ENCODE peak calls at places on chromosomes 16 and 17, in eight cellular contexts. M, C, I, S, J, V, H and Z are unnamed samples. For H3K4me1, the result is how much of the 10 kb centered on the place peaks cover.

GRCh38 chr17:76848670-76849069 is 19.5 kb upstream of the MGAT5B start:
- DNase-seq in M (no peak), C (no peak), I (no peak), S (peak), J (no peak), V (no peak), H (peak), Z (no peak)

GRCh38 chr17:63162406-63163157 is 196.5 kb downstream of the TANC2 start:
- DNase-seq in M (no peak), C (no peak), I (peak), S (no peak), J (no peak), V (no peak), H (no peak), Z (no peak)

GRCh38 chr16:50928065-50928464 is 186.2 kb downstream of the CYLD start:
- DNase-seq in M (no peak), C (no peak), I (no peak), S (no peak), J (no peak), V (no peak), H (no peak), Z (no peak)

GRCh38 chr17:51948128-51948527 is 210.4 kb downstream of the CA10 start:
- DNase-seq in M (peak), C (no peak), I (no peak), S (no peak), J (no peak), V (no peak), H (no peak), Z (no peak)

GRCh38 chr17:34820922-34821321 is 140.3 kb downstream of the CCT6B start:
- DNase-seq in M (no peak), C (no peak), I (no peak), S (peak), J (no peak), V (no peak), H (peak), Z (no peak)

GRCh38 chr17:77196251-77196650 is 55.5 kb downstream of the SEC14L1 start:
- DNase-seq in M (no peak), C (no peak), I (no peak), S (no peak), J (no peak), V (no peak), H (no peak), Z (no peak)

GRCh38 chr16:57374067-57374534 is 1.8 kb downstream of the CX3CL1 start:
- DNase-seq in M (no peak), C (no peak), I (no peak), S (no peak), J (peak), V (no peak), H (no peak), Z (peak)

GRCh38 chr17:41416478-41416877 is 7.9 kb downstream of the KRT37 start:
- DNase-seq in M (no peak), C (no peak), I (no peak), S (no peak), J (no peak), V (no peak), H (no peak), Z (no peak)

GRCh38 chr16:51134269-51134812 is 16.7 kb downstream of the SALL1 start:
- DNase-seq in M (no peak), C (no peak), I (no peak), S (no peak), J (no peak), V (no peak), H (peak), Z (no peak)

GRCh38 chr16:14427371-14427948 is 202.6 kb downstream of the PARN start:
- DNase-seq in M (no peak), C (no peak), I (no peak), S (no peak), J (no peak), V (no peak), H (no peak), Z (no peak)

GRCh38 chr17:8109669-8110455 is 8.5 kb downstream of the ALOXE3 start:
- DNase-seq in M (peak), C (peak), I (peak), S (peak), J (no peak), V (no peak), H (peak), Z (peak)

GRCh38 chr17:35051579-35052239 is 11.8 kb downstream of the RFFL start:
- DNase-seq in M (no peak), C (no peak), I (peak), S (no peak), J (no peak), V (no peak), H (no peak), Z (no peak)

GRCh38 chr16:86573215-86573614 is 5.1 kb upstream of the FOXL1 start:
- DNase-seq in M (no peak), C (no peak), I (no peak), S (no peak), J (no peak), V (no peak), H (no peak), Z (no peak)

GRCh38 chr16:31157136-31157535 is 7.3 kb upstream of the PRSS36 start:
- DNase-seq in M (peak), C (no peak), I (no peak), S (peak), J (no peak), V (no peak), H (no peak), Z (no peak)

GRCh38 chr17:968812-969766 is 10.5 kb downstream of the NXN start:
- DNase-seq in M (no peak), C (no peak), I (no peak), S (no peak), J (no peak), V (peak), H (peak), Z (no peak)

GRCh38 chr16:31397101-31397660 is 4.0 kb downstream of the ITGAD start:
- DNase-seq in M (no peak), C (no peak), I (no peak), S (no peak), J (no peak), V (no peak), H (no peak), Z (no peak)

GRCh38 chr17:29140051-29140582 is 40.1 kb downstream of the MYO18A start:
- DNase-seq in M (peak), C (peak), I (peak), S (peak), J (peak), V (no peak), H (peak), Z (peak)

GRCh38 chr17:56978441-56979090 is 635 bp downstream of the SCPEP1 start:
- DNase-seq in M (no peak), C (no peak), I (no peak), S (no peak), J (no peak), V (no peak), H (peak), Z (no peak)

GRCh38 chr16:59192551-59193199 is 458.6 kb upstream of the GOT2 start:
- DNase-seq in M (no peak), C (no peak), I (peak), S (peak), J (no peak), V (no peak), H (peak), Z (no peak)

GRCh38 chr17:40362696-40363479 is 1.6 kb downstream of the GJD3 start:
- DNase-seq in M (peak), C (peak), I (peak), S (peak), J (peak), V (peak), H (peak), Z (no peak)

GRCh38 chr17:17506181-17506741 is 10.1 kb upstream of the RASD1 start:
- DNase-seq in M (peak), C (no peak), I (no peak), S (no peak), J (no peak), V (no peak), H (peak), Z (no peak)

GRCh38 chr17:14330492-14330920 is 29.6 kb downstream of the HS3ST3B1 start:
- DNase-seq in M (peak), C (no peak), I (no peak), S (no peak), J (no peak), V (no peak), H (no peak), Z (no peak)

GRCh38 chr16:65489531-65490023 is 367.7 kb upstream of the CDH11 start:
- DNase-seq in M (no peak), C (no peak), I (no peak), S (no peak), J (no peak), V (no peak), H (peak), Z (no peak)

GRCh38 chr17:7017827-7018200 is 5.0 kb upstream of the BCL6B start:
- DNase-seq in M (no peak), C (no peak), I (no peak), S (no peak), J (no peak), V (no peak), H (no peak), Z (no peak)

GRCh38 chr17:19867094-19867653 is 562 bp downstream of the ULK2 start:
- DNase-seq in M (peak), C (peak), I (peak), S (no peak), J (peak), V (peak), H (peak), Z (peak)

GRCh38 chr16:69893086-69893485 is 58.0 kb upstream of the CLEC18A start:
- DNase-seq in M (no peak), C (no peak), I (no peak), S (no peak), J (no peak), V (no peak), H (no peak), Z (no peak)

GRCh38 chr17:30433514-30433913 is 43.7 kb upstream of the GOSR1 start:
- DNase-seq in M (no peak), C (peak), I (peak), S (peak), J (no peak), V (peak), H (no peak), Z (no peak)

GRCh38 chr17:69141802-69142472 is at the start of gene ABCA6:
- DNase-seq in M (no peak), C (no peak), I (peak), S (no peak), J (no peak), V (no peak), H (no peak), Z (no peak)

GRCh38 chr17:61237275-61237674 is 162.4 kb upstream of the TBX2 start:
- DNase-seq in M (no peak), C (no peak), I (no peak), S (no peak), J (no peak), V (no peak), H (no peak), Z (no peak)

GRCh38 chr17:66401364-66401763 is 99.0 kb downstream of the PRKCA start:
- DNase-seq in M (no peak), C (no peak), I (no peak), S (peak), J (no peak), V (no peak), H (no peak), Z (no peak)

GRCh38 chr16:88809068-88809675 is 2.6 kb downstream of the APRT start:
- DNase-seq in M (no peak), C (no peak), I (no peak), S (no peak), J (no peak), V (no peak), H (no peak), Z (no peak)

GRCh38 chr17:77409282-77410161 is 268.8 kb downstream of the SEC14L1 start:
- DNase-seq in M (peak), C (peak), I (no peak), S (no peak), J (peak), V (no peak), H (no peak), Z (peak)

GRCh38 chr17:13638855-13639458 is 37.2 kb upstream of the HS3ST3A1 start:
- DNase-seq in M (no peak), C (no peak), I (no peak), S (no peak), J (no peak), V (no peak), H (no peak), Z (no peak)

GRCh38 chr16:59527206-59527997 is 793.3 kb upstream of the GOT2 start:
- DNase-seq in M (no peak), C (no peak), I (no peak), S (no peak), J (no peak), V (no peak), H (no peak), Z (no peak)

GRCh38 chr16:75288596-75289120 is 37.2 kb upstream of the BCAR1 start:
- DNase-seq in M (no peak), C (no peak), I (no peak), S (no peak), J (no peak), V (no peak), H (no peak), Z (no peak)

GRCh38 chr16:15578824-15579223 is 64.1 kb downstream of the MARF1 start:
- DNase-seq in M (no peak), C (no peak), I (no peak), S (no peak), J (no peak), V (no peak), H (no peak), Z (no peak)
- H3K4me1 ChIP-seq in M (under half), C (under half), I (under half), S (under half), J (under half), V (under half), H (under half), Z (under half)

DNA sequence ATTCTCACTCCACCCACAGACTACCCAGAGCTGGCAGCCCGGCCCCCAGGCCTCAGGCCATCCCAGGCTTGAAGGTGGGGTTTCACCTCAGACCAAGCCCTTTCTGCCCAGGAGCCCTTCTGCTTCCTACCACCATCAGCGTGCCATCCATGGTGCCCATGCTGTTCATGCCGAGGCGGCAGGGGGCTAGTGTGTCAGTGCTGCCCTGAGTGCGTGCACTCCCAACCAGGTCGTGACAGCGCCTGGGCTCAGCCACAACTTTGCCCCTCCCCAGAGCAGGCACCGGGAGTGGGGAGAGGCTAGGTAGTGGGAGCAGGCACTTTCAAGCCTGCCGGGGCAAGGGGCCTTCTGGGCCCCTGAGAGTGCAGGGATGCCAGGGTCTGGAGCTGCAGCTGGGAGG is 8.5 kb downstream of the B3GNT9 start:
- DNase-seq in M (no peak), C (no peak), I (no peak), S (no peak), J (no peak), V (no peak), H (no peak), Z (no peak)
- H3K27ac ChIP-seq in M (no peak), C (no peak), I (no peak), S (no peak), J (no peak), V (no peak), H (no peak), Z (no peak)

DNA sequence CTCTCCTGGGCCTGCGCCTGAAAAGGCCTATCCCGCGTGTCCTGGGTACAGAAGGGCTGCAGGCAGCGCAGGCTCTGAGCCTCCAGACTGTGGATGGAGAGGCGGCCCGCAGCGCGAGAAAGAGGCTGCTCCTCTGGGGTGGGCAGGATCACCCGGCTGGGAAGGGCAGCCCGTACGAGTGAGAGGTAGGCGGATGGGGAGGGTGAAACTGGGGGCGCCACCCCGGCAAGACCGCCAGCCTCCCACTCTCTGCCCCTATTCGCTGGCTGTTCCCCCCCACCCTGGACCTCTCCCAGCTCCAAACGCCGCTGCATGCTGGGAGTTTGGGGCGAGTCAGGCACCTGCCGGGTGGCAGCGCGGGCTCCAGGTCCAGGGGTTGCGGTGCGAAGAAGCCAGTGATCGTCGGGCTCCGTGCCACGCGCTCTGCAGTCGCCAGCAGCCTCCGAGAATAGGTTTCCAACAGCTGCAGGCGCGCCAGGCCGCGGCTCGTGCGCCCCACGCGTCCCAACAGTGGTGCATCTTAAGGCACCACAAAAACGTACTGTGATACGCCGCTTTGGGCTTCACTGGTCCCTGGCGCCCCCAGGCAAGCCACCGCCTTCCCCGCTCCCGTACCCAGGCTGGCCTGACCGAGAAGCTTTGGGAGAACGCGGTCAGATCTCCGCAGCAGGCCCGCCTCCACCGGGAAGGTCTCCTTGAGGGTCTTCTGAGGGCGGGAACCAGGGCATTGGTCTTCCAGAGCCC is 1.1 kb downstream of the NOXO1 start:
- DNase-seq in M (no peak), C (peak), I (no peak), S (no peak), J (no peak), V (no peak), H (no peak), Z (no peak)
- TF ChIP-seq POLR2AphosphoS5 in M (peak), C (no peak), I (no peak), S (no peak), J (no peak), V (peak), H (no peak), Z (no peak)

GRCh38 chr17:44850612-44851011 is 2.9 kb downstream of the HIGD1B start:
- DNase-seq in M (no peak), C (no peak), I (no peak), S (no peak), J (no peak), V (no peak), H (no peak), Z (no peak)
- H3K4me1 ChIP-seq in M (under half), C (under half), I (under half), S (under half), J (under half), V (under half), H (under half), Z (under half)

GRCh38 chr16:85003723-85004586 is 7.4 kb downstream of the ZDHHC7 start:
- DNase-seq in M (no peak), C (no peak), I (no peak), S (no peak), J (no peak), V (no peak), H (no peak), Z (no peak)
- H3K27ac ChIP-seq in M (peak), C (peak), I (no peak), S (peak), J (peak), V (no peak), H (peak), Z (peak)

DNA sequence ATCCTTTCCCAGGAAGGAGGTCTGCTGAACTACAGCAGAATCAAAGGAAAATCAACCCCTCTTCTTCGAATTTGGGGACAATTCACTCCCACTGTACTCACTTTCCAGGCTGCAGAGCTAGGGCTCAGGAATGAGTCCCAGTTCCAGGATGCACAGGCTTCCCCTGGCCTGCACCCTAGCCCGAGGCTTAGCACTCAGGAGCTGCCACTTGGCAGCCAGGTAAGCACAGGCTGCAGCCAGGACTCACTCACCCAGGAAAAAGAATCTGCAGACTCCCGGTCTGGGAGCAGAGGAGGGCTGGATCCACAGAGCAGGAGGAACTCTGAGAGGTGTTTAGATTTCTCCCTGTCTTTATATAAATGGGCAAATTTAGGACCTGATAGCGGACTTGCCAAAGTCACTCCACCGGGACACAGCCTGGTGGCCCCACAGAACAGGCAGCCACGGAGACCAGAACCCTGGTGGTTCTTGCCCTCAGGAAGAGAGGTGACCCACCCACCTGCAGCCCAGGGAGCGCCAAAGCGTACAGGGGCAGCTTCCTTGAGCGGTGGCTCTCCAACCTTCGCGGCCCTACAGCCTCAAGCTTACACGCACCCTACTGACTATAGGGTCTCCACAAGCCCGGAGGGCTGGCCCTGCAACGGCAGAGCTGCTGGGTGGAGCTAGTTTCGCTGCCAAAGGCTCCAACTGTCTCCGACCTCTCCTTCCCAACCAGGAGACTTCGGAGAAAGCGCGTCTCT is 4.8 kb downstream of the CBLN1 start:
- DNase-seq in M (no peak), C (no peak), I (no peak), S (no peak), J (no peak), V (no peak), H (no peak), Z (no peak)
- TF ChIP-seq POLR2AphosphoS5 in M (no peak), C (no peak), I (no peak), S (no peak), J (no peak), V (no peak), H (no peak), Z (no peak)

DNA sequence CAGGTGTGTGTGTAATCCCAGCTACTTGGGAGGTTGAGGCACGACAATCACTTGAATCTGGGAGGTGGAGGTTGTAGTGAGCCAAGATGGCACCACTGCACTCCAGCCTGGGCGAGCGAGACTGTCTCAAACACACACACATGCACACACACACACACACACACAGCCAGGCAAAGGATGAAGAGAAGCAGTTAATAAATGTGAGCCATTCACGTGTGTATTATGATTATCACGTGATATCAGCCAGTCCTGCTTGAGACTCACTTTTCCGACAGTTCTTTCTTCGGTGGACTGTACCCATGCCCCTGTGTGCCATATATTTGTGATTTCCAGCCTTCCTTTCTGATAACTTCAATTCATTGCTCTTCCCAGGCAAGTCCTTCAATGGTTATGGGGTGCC is 119.3 kb downstream of the PRKCB start:
- DNase-seq in M (no peak), C (no peak), I (no peak), S (no peak), J (no peak), V (no peak), H (no peak), Z (no peak)
- H3K4me1 ChIP-seq in M (under half), C (under half), I (under half), S (under half), J (under half), V (under half), H (under half), Z (under half)

DNA sequence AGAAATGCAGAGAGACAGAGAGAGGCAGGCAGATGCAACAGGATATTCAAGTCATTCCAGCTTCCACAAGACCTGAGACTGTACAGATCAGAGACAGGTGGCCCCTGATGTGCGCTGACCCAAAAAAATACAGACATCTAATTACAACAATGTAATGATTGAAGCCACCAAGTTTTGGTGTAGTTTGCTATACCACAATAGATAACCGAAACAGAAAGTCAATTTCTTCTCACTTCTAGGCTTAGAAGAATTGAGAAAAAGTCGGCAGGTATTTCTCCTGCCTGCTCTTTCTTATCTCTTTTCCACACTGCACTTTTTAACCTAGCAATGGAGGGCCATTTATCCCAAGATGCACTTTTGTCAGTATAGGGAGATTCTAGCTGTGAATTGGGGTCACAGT is 949.2 kb downstream of the CDH11 start:
- DNase-seq in M (no peak), C (no peak), I (no peak), S (no peak), J (no peak), V (no peak), H (no peak), Z (no peak)
- H3K27ac ChIP-seq in M (no peak), C (no peak), I (no peak), S (no peak), J (no peak), V (no peak), H (no peak), Z (no peak)